ENCODE peak calls at places on chromosomes 16 and 17, in four cellular contexts. One of them, this sample, is unnamed.

GRCh38 chr17:76014100-76014924 is 12.8 kb downstream of the EVPL start:
- DNase-seq in colonic mucosa: peak; percentile 71
- DNase-seq in endothelial cell of umbilical vein: peak; percentile 59
- DNase-seq in GM23338: peak; percentile 96
- DNase-seq in this sample: peak; percentile 80

GRCh38 chr16:11536104-11536866 is 50.4 kb downstream of the LITAF start:
- DNase-seq in colonic mucosa: no peak
- DNase-seq in endothelial cell of umbilical vein: no peak
- DNase-seq in GM23338: no peak
- DNase-seq in this sample: no peak

GRCh38 chr17:79633154-79633553 is 22.3 kb upstream of the RBFOX3 start:
- DNase-seq in colonic mucosa: no peak
- DNase-seq in GM23338: no peak
- DNase-seq in endothelial cell of umbilical vein: no peak
- DNase-seq in this sample: peak; percentile 6

GRCh38 chr17:10061131-10061581 is 137.2 kb downstream of the GAS7 start:
- DNase-seq in endothelial cell of umbilical vein: no peak
- DNase-seq in GM23338: no peak
- DNase-seq in colonic mucosa: no peak
- DNase-seq in this sample: no peak

GRCh38 chr16:1614226-1615102 is 2.3 kb downstream of the CRAMP1 start:
- DNase-seq in colonic mucosa: peak; percentile 22
- DNase-seq in GM23338: peak; percentile 65
- DNase-seq in endothelial cell of umbilical vein: peak; percentile 32
- DNase-seq in this sample: peak; percentile 17

GRCh38 chr17:43778337-43779144 is at the start of gene DUSP3:
- DNase-seq in colonic mucosa: peak; percentile 96
- DNase-seq in endothelial cell of umbilical vein: peak; percentile 89
- DNase-seq in GM23338: peak; percentile 97
- DNase-seq in this sample: peak; percentile 96

GRCh38 chr16:9124908-9125584 is 33.6 kb downstream of the HAPSTR1 start:
- DNase-seq in colonic mucosa: no peak
- DNase-seq in GM23338: peak; percentile 66
- DNase-seq in endothelial cell of umbilical vein: no peak
- DNase-seq in this sample: no peak

GRCh38 chr16:79912592-79913310 is 312.2 kb upstream of the MAF start:
- DNase-seq in GM23338: no peak
- DNase-seq in endothelial cell of umbilical vein: no peak
- DNase-seq in colonic mucosa: no peak
- DNase-seq in this sample: no peak

GRCh38 chr17:8326591-8327583 is 12.8 kb upstream of the ODF4 start:
- DNase-seq in GM23338: peak; percentile 61
- DNase-seq in colonic mucosa: no peak
- DNase-seq in endothelial cell of umbilical vein: peak; percentile 56
- DNase-seq in this sample: no peak

GRCh38 chr17:10316986-10317834 is 55.6 kb downstream of the MYH13 start:
- DNase-seq in GM23338: peak; percentile 80
- DNase-seq in colonic mucosa: peak; percentile 71
- DNase-seq in endothelial cell of umbilical vein: no peak
- DNase-seq in this sample: peak; percentile 77

GRCh38 chr16:89269805-89270665 is 52.5 kb downstream of the ZNF778 start:
- DNase-seq in GM23338: no peak
- DNase-seq in colonic mucosa: peak; percentile 34
- DNase-seq in endothelial cell of umbilical vein: no peak
- DNase-seq in this sample: no peak

GRCh38 chr16:30659507-30660423 is 1.5 kb downstream of the FBRS start:
- DNase-seq in colonic mucosa: peak; percentile 56
- DNase-seq in endothelial cell of umbilical vein: peak; percentile 19
- DNase-seq in GM23338: peak; percentile 43
- DNase-seq in this sample: peak; percentile 46

GRCh38 chr17:57016764-57017116 is 38.8 kb downstream of the SCPEP1 start:
- DNase-seq in GM23338: no peak
- DNase-seq in colonic mucosa: no peak
- DNase-seq in endothelial cell of umbilical vein: no peak
- DNase-seq in this sample: no peak

GRCh38 chr17:39872700-39873099 is 4.7 kb downstream of the ZPBP2 start:
- DNase-seq in endothelial cell of umbilical vein: peak; percentile 19
- DNase-seq in colonic mucosa: no peak
- DNase-seq in GM23338: peak; percentile 8
- DNase-seq in this sample: no peak

GRCh38 chr17:28598799-28599310 is at the start of gene SPAG5:
- DNase-seq in GM23338: peak; percentile 97
- DNase-seq in colonic mucosa: peak; percentile 95
- DNase-seq in endothelial cell of umbilical vein: peak; percentile 97
- DNase-seq in this sample: peak; percentile 96

GRCh38 chr16:70804729-70805169 is 3.8 kb upstream of the VAC14 start:
- DNase-seq in endothelial cell of umbilical vein: no peak
- DNase-seq in colonic mucosa: no peak
- DNase-seq in GM23338: no peak
- DNase-seq in this sample: no peak

GRCh38 chr17:57999010-57999495 is 8.0 kb downstream of the SRSF1 start:
- DNase-seq in GM23338: no peak
- DNase-seq in endothelial cell of umbilical vein: no peak
- DNase-seq in colonic mucosa: no peak
- DNase-seq in this sample: no peak

GRCh38 chr16:15592324-15592723 is 50.6 kb downstream of the MARF1 start:
- DNase-seq in colonic mucosa: no peak
- DNase-seq in endothelial cell of umbilical vein: no peak
- DNase-seq in GM23338: no peak
- DNase-seq in this sample: peak; percentile 27

GRCh38 chr17:28216528-28216927 is 102.5 kb upstream of the TMEM97 start:
- DNase-seq in endothelial cell of umbilical vein: no peak
- DNase-seq in colonic mucosa: no peak
- DNase-seq in GM23338: peak; percentile 52
- DNase-seq in this sample: no peak

DNA sequence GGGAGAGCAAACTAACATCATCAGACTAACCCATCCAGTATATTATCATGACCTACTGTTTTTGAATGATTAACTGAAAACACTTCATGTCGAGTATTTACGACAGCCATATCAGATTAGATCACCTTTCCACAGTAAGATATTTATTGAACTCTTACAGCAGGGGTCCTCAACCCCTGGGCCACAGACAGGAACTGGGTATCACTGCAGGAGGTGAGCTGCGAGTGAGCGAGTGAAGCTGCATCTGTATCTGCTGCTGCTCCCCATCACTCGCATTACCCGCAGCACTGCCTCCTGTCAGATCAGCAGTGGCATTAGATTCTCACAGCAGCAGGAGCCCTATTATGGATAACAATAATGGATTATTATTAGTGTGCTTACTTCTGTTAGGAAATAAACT is 59.5 kb downstream of the NETO2 start:
- DNase-seq in endothelial cell of umbilical vein: no peak
- DNase-seq in GM23338: no peak
- DNase-seq in colonic mucosa: no peak
- DNase-seq in this sample: no peak
- H3K36me3 ChIP-seq in endothelial cell of umbilical vein: no peaks in the 10 kb centered on the region
- H3K36me3 ChIP-seq in GM23338: no peaks in the 10 kb centered on the region
- H3K36me3 ChIP-seq in colonic mucosa: no peaks in the 10 kb centered on the region
- H3K36me3 ChIP-seq in this sample: no peaks in the 10 kb centered on the region

DNA sequence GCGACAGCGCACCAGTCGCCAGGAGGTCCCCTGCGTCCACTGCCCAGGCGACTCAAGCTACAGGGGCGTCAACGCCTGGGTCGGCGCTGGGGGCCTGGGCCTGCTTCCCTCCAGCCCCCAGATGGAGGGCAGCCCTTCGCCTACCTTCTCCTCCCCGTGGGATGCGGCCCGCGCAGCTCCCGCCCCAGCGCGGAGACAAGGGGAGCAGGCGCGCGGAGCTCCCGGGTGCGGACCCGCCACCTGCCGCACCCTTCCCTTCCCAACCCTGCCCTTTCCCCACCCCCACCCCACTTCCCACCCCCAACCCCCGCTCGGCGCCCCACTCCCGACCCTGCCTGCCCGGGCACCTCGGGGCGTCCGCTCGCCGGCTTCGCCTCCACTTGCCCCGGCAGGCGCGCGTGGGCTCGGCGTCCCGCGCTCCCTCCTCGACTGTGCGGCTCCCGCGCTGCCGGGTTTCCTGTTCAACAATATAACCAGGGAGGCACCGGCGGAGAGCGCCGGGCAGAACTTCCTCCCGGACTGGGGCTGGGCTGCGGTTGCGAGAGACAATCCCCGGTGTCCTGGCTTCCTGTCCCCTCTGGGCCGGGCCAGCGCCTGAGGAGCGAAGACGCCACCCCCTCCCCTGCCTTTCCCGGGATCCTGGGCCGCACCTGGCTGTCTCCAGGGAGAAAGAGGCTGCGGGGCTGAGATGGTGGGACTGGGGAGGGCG is at the start of gene ARHGAP27:
- DNase-seq in GM23338: peak; percentile 78
- DNase-seq in colonic mucosa: peak; percentile 77
- DNase-seq in endothelial cell of umbilical vein: peak; percentile 41
- DNase-seq in this sample: peak; percentile 82
- H3K36me3 ChIP-seq in GM23338: no peaks in the 10 kb centered on the region
- H3K36me3 ChIP-seq in colonic mucosa: no peaks in the 10 kb centered on the region
- H3K36me3 ChIP-seq in endothelial cell of umbilical vein: peaks cover under 1% of the 10 kb centered on the region
- H3K36me3 ChIP-seq in this sample: no peaks in the 10 kb centered on the region

DNA sequence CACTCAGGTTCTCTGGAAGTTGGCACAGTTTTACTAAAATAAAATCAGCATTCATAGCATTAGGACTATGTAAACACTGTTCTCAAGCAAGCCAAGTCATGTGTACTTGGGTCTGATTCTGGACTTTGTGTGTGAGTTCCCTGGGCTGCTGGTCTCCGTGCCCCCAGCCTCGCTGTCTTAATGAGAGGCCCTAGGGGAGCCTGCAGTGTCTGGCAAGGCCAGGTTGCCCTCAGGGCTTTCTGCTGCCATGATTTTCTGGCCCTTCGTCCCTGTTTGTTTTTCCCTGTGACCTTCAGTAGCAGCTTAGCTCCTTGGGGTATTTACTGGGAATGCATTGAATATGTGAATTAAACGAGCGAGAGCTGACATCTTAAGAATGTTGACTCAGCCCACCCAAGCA is 161.8 kb downstream of the RPTOR start:
- DNase-seq in endothelial cell of umbilical vein: no peak
- DNase-seq in GM23338: peak; percentile 63
- DNase-seq in colonic mucosa: no peak
- DNase-seq in this sample: no peak
- H3K36me3 ChIP-seq in endothelial cell of umbilical vein: peaks cover 6% of the 10 kb centered on the region
- H3K36me3 ChIP-seq in GM23338: no peaks in the 10 kb centered on the region
- H3K36me3 ChIP-seq in colonic mucosa: no peaks in the 10 kb centered on the region
- H3K36me3 ChIP-seq in this sample: no peaks in the 10 kb centered on the region

GRCh38 chr17:42329025-42329976 is 41.0 kb downstream of the STAT5A start:
- DNase-seq in GM23338: peak; percentile 98
- DNase-seq in colonic mucosa: peak; percentile 55
- DNase-seq in endothelial cell of umbilical vein: peak; percentile 69
- DNase-seq in this sample: no peak
- H3K36me3 ChIP-seq in GM23338: peaks cover 25% of the 10 kb centered on the region
- H3K36me3 ChIP-seq in colonic mucosa: peaks cover 36% of the 10 kb centered on the region
- H3K36me3 ChIP-seq in endothelial cell of umbilical vein: peaks cover 30% of the 10 kb centered on the region
- H3K36me3 ChIP-seq in this sample: no peaks in the 10 kb centered on the region

GRCh38 chr17:51258756-51259573 is 884 bp downstream of the MBTD1 start:
- DNase-seq in GM23338: no peak
- DNase-seq in endothelial cell of umbilical vein: peak; percentile 34
- DNase-seq in colonic mucosa: peak; percentile 55
- DNase-seq in this sample: peak; percentile 34

GRCh38 chr17:51257150-51258081 is 2.4 kb downstream of the MBTD1 start:
- DNase-seq in GM23338: no peak
- DNase-seq in colonic mucosa: no peak
- DNase-seq in endothelial cell of umbilical vein: no peak
- DNase-seq in this sample: no peak

GRCh38 chr17:51259574-51260236 is at the start of gene MBTD1:
- DNase-seq in colonic mucosa: peak; percentile 97
- DNase-seq in GM23338: peak; percentile 98
- DNase-seq in endothelial cell of umbilical vein: peak; percentile 97
- DNase-seq in this sample: peak; percentile 96

GRCh38 chr17:51255673-51256072 is 4.2 kb downstream of the MBTD1 start:
- DNase-seq in colonic mucosa: no peak
- DNase-seq in GM23338: no peak
- DNase-seq in endothelial cell of umbilical vein: no peak
- DNase-seq in this sample: no peak

GRCh38 chr17:51256101-51256500 is 3.7 kb downstream of the MBTD1 start:
- DNase-seq in GM23338: no peak
- DNase-seq in colonic mucosa: no peak
- DNase-seq in endothelial cell of umbilical vein: no peak
- DNase-seq in this sample: no peak
- H3K36me3 ChIP-seq in GM23338: peaks cover 17% of the 10 kb centered on the region
- H3K36me3 ChIP-seq in colonic mucosa: no peaks in the 10 kb centered on the region
- H3K36me3 ChIP-seq in endothelial cell of umbilical vein: no peaks in the 10 kb centered on the region
- H3K36me3 ChIP-seq in this sample: no peaks in the 10 kb centered on the region

GRCh38 chr17:74042744-74043486 is 160.6 kb upstream of the RPL38 start:
- DNase-seq in endothelial cell of umbilical vein: no peak
- DNase-seq in GM23338: no peak
- DNase-seq in colonic mucosa: no peak
- DNase-seq in this sample: no peak

GRCh38 chr17:74043976-74044375 is 159.5 kb upstream of the RPL38 start:
- DNase-seq in endothelial cell of umbilical vein: no peak
- DNase-seq in GM23338: no peak
- DNase-seq in colonic mucosa: no peak
- DNase-seq in this sample: no peak

GRCh38 chr17:74049167-74049797 is 154.2 kb upstream of the RPL38 start:
- DNase-seq in endothelial cell of umbilical vein: no peak
- DNase-seq in colonic mucosa: no peak
- DNase-seq in GM23338: no peak
- DNase-seq in this sample: no peak

GRCh38 chr17:74042241-74042640 is 161.2 kb upstream of the RPL38 start:
- DNase-seq in endothelial cell of umbilical vein: no peak
- DNase-seq in GM23338: no peak
- DNase-seq in colonic mucosa: no peak
- DNase-seq in this sample: no peak

GRCh38 chr17:74045608-74046007 is 157.9 kb upstream of the RPL38 start:
- DNase-seq in colonic mucosa: no peak
- DNase-seq in endothelial cell of umbilical vein: no peak
- DNase-seq in GM23338: no peak
- DNase-seq in this sample: no peak
- H3K36me3 ChIP-seq in colonic mucosa: no peaks in the 10 kb centered on the region
- H3K36me3 ChIP-seq in endothelial cell of umbilical vein: no peaks in the 10 kb centered on the region
- H3K36me3 ChIP-seq in GM23338: no peaks in the 10 kb centered on the region
- H3K36me3 ChIP-seq in this sample: no peaks in the 10 kb centered on the region

DNA sequence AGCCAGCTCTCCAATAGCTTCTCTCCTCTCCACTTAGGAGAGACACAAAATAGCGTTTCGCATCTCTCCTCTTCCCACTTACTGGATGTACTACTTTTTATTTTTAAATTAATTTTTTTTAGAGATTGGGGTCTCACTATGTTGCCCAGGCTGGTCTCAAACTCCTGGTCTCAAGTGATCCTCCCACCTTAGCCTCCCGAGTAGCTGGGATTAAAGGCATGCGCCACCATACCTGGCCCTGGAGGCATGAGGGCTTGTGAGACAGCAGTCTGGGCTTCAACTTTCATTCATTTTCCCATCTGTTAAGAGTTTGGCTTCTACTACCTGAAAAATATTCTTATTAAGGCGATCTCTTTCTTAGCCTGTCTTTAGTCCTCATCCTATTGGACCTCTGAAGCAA is 18.3 kb downstream of the SLC7A6OS start:
- DNase-seq in colonic mucosa: no peak
- DNase-seq in GM23338: no peak
- DNase-seq in endothelial cell of umbilical vein: no peak
- DNase-seq in this sample: no peak
- H3K36me3 ChIP-seq in colonic mucosa: peaks cover 5% of the 10 kb centered on the region
- H3K36me3 ChIP-seq in GM23338: peaks cover 17% of the 10 kb centered on the region
- H3K36me3 ChIP-seq in endothelial cell of umbilical vein: peaks cover 21% of the 10 kb centered on the region
- H3K36me3 ChIP-seq in this sample: peaks cover 46% of the 10 kb centered on the region